ENCODE peak calls at places on chromosomes 12 and 14, in seven cellular contexts. S is Panc1, A is epithelial cell of prostate, R is psoas muscle, W is GM12878, E is uterus, X is colonic mucosa. U is an unnamed sample.

GRCh38 chr14:59301354-59301753 is 112.9 kb downstream of the DAAM1 start:
- DNase-seq in E (no peak), R (no peak), X (no peak), S (no peak), W (peak), A (no peak), U (no peak)

GRCh38 chr14:75280448-75280830 is 1.8 kb downstream of the FOS start:
- DNase-seq in A (no peak), S (no peak), X (no peak), E (no peak), R (no peak), W (no peak), U (no peak)

GRCh38 chr12:88052686-88053085 is 23.5 kb upstream of the C12orf50 start:
- DNase-seq in A (no peak), S (no peak), X (peak), R (no peak), W (no peak), E (no peak), U (no peak)

GRCh38 chr12:54879132-54879531 is 24.8 kb downstream of the MUCL1 start:
- DNase-seq in E (no peak), W (no peak), R (no peak), S (no peak), X (no peak), A (no peak), U (no peak)

GRCh38 chr12:79358716-79359341 is 331.9 kb downstream of the PAWR start:
- DNase-seq in X (no peak), R (no peak), S (no peak), E (no peak), A (no peak), W (no peak), U (no peak)

GRCh38 chr12:42590324-42590934 is 883 bp upstream of the PRICKLE1 start:
- DNase-seq in W (no peak), A (no peak), E (peak), X (peak), R (peak), S (no peak), U (no peak)

GRCh38 chr12:44159870-44160269 is 324.0 kb downstream of the TMEM117 start:
- DNase-seq in R (no peak), A (no peak), X (no peak), S (no peak), W (no peak), E (no peak), U (no peak)

GRCh38 chr14:65432361-65432948 is 19.9 kb downstream of the FUT8 start:
- DNase-seq in S (no peak), R (no peak), W (no peak), E (no peak), A (no peak), X (no peak), U (no peak)

GRCh38 chr14:77615231-77616132 is 955 bp downstream of the SPTLC2 start:
- DNase-seq in E (no peak), R (no peak), S (no peak), W (no peak), A (no peak), X (peak), U (peak)

GRCh38 chr12:48818831-48819590 is 715 bp downstream of the CACNB3 start:
- DNase-seq in R (peak), W (no peak), S (no peak), E (peak), A (no peak), X (peak), U (no peak)

GRCh38 chr12:132488127-132489077 is 1.5 kb upstream of the FBRSL1 start:
- DNase-seq in S (no peak), X (peak), W (no peak), E (peak), A (no peak), R (peak), U (no peak)

GRCh38 chr12:124872068-124872719 is 8.5 kb upstream of the SCARB1 start:
- DNase-seq in W (no peak), A (no peak), S (no peak), E (no peak), X (no peak), R (no peak), U (no peak)

GRCh38 chr14:53881921-53882320 is 74.7 kb downstream of the BMP4 start:
- DNase-seq in W (no peak), R (no peak), X (no peak), E (no peak), S (no peak), A (no peak), U (no peak)

GRCh38 chr14:92675421-92675820 is 73.0 kb downstream of the LGMN start:
- DNase-seq in A (no peak), E (no peak), S (no peak), W (no peak), X (no peak), R (no peak), U (no peak)

GRCh38 chr14:96268426-96269358 is 12.7 kb downstream of the BDKRB1 start:
- DNase-seq in E (peak), R (peak), X (peak), A (peak), S (no peak), W (no peak), U (no peak)

GRCh38 chr12:58695263-58695662 is 225.0 kb downstream of the LRIG3 start:
- DNase-seq in S (no peak), E (no peak), X (no peak), R (no peak), W (no peak), A (no peak), U (no peak)

GRCh38 chr14:89654998-89655397 is 238.0 kb upstream of the FOXN3 start:
- DNase-seq in A (no peak), S (no peak), R (no peak), X (no peak), E (no peak), W (no peak), U (no peak)

GRCh38 chr12:93892431-93893210 is 215.4 kb downstream of the CRADD start:
- DNase-seq in W (no peak), R (no peak), A (no peak), E (no peak), X (no peak), S (no peak), U (no peak)

GRCh38 chr14:24339284-24340151 is at the start of gene RIPK3:
- DNase-seq in E (no peak), X (peak), R (no peak), W (peak), A (no peak), S (no peak), U (no peak)

GRCh38 chr14:32692441-32692840 is 246.2 kb upstream of the NPAS3 start:
- DNase-seq in A (no peak), W (no peak), E (no peak), S (no peak), X (no peak), R (no peak), U (no peak)

GRCh38 chr12:54054442-54055332 is 1.1 kb downstream of the HOXC4 start:
- DNase-seq in X (no peak), S (no peak), E (no peak), R (no peak), W (no peak), A (no peak), U (no peak)

GRCh38 chr12:65432606-65433005 is 154.1 kb downstream of the MSRB3 start:
- DNase-seq in W (no peak), X (no peak), R (no peak), S (no peak), A (no peak), E (no peak), U (no peak)

GRCh38 chr12:109202770-109203169 is 86.4 kb downstream of the ACACB start:
- DNase-seq in X (no peak), S (no peak), E (no peak), W (no peak), R (no peak), A (no peak), U (no peak)

GRCh38 chr14:96938946-96939345 is 141.8 kb downstream of the VRK1 start:
- DNase-seq in S (no peak), R (no peak), X (no peak), W (no peak), A (no peak), E (no peak), U (no peak)

GRCh38 chr12:52151859-52152783 is 39.7 kb downstream of the KRT80 start:
- DNase-seq in R (peak), S (no peak), E (peak), W (no peak), X (peak), A (peak), U (no peak)

GRCh38 chr12:105100207-105100985 is 7.1 kb upstream of the WASHC4 start:
- DNase-seq in X (no peak), A (no peak), E (no peak), W (no peak), S (no peak), R (no peak), U (no peak)

GRCh38 chr12:53927220-53928029 is 11.2 kb upstream of the HOXC13 start:
- DNase-seq in R (no peak), W (no peak), X (no peak), A (no peak), E (no peak), S (no peak), U (no peak)

GRCh38 chr14:85731198-85731597 is 201.3 kb downstream of the FLRT2 start:
- DNase-seq in S (no peak), E (peak), A (no peak), W (no peak), X (no peak), R (peak), U (no peak)

GRCh38 chr12:46855760-46856159 is 30.0 kb upstream of the SLC38A4 start:
- DNase-seq in S (no peak), R (no peak), X (no peak), E (no peak), A (no peak), W (no peak), U (no peak)

GRCh38 chr12:64753427-64753826 is 5.8 kb downstream of the GNS start:
- DNase-seq in A (no peak), E (no peak), W (no peak), S (no peak), X (no peak), R (no peak), U (no peak)

GRCh38 chr12:43921666-43922337 is 85.9 kb downstream of the TMEM117 start:
- DNase-seq in X (no peak), R (no peak), W (no peak), S (no peak), E (no peak), A (no peak), U (no peak)

GRCh38 chr14:104979758-104980591 is 1.8 kb upstream of the AHNAK2 start:
- DNase-seq in E (peak), A (no peak), S (no peak), R (peak), W (no peak), X (peak), U (peak)

GRCh38 chr12:7555752-7556151 is 52.2 kb upstream of the CD163 start:
- DNase-seq in A (no peak), R (no peak), W (no peak), E (no peak), S (no peak), X (no peak), U (no peak)

GRCh38 chr14:20684662-20685456 is 499 bp downstream of the RNASE4 start:
- DNase-seq in W (no peak), X (peak), R (peak), E (peak), S (no peak), A (no peak), U (no peak)

GRCh38 chr14:22918519-22918808 is 485 bp downstream of the RBM23 start:
- DNase-seq in X (no peak), W (peak), S (no peak), R (peak), E (no peak), A (no peak), U (no peak)

GRCh38 chr14:49692191-49692757 is 646 bp upstream of the KLHDC1 start:
- DNase-seq in S (no peak), X (no peak), E (no peak), R (no peak), A (no peak), W (no peak), U (no peak)

GRCh38 chr14:62655161-62655560 is 390.1 kb downstream of the KCNH5 start:
- DNase-seq in R (no peak), X (no peak), E (no peak), A (no peak), W (no peak), S (no peak), U (no peak)

GRCh38 chr14:56004807-56005579 is 113.2 kb upstream of the PELI2 start:
- DNase-seq in A (no peak), R (no peak), S (no peak), E (peak), W (peak), X (peak), U (no peak)

GRCh38 chr14:51638071-51638944 is 13.4 kb upstream of the FRMD6 start:
- DNase-seq in W (no peak), X (no peak), E (no peak), S (no peak), A (no peak), R (no peak), U (no peak)

GRCh38 chr12:3770891-3771290 is 18.0 kb upstream of the CRACR2A start:
- DNase-seq in E (no peak), S (no peak), W (no peak), X (no peak), A (peak), R (no peak), U (no peak)

GRCh38 chr12:3775385-3776035 is 22.6 kb upstream of the CRACR2A start:
- DNase-seq in S (no peak), E (no peak), R (no peak), W (no peak), X (no peak), A (no peak), U (no peak)

GRCh38 chr12:3772380-3772779 is 19.5 kb upstream of the CRACR2A start:
- DNase-seq in W (no peak), E (no peak), A (no peak), R (no peak), S (no peak), X (no peak), U (no peak)

GRCh38 chr12:3768911-3769447 is 16.1 kb upstream of the CRACR2A start:
- DNase-seq in W (no peak), A (no peak), E (no peak), R (no peak), X (no peak), S (no peak), U (no peak)

GRCh38 chr12:3771853-3772252 is 18.9 kb upstream of the CRACR2A start:
- DNase-seq in R (no peak), E (no peak), X (no peak), S (no peak), W (no peak), A (no peak), U (no peak)
- H3K27ac ChIP-seq in R (no peak), E (no peak), X (no peak), S (no peak), W (no peak), A (peak), U (no peak)

GRCh38 chr14:73743431-73743931 is 29.3 kb upstream of the PNMA1 start:
- DNase-seq in R (peak), A (no peak), E (no peak), S (no peak), W (no peak), X (peak), U (no peak)
- H3K27ac ChIP-seq in R (peak), A (peak), E (peak), S (peak), W (peak), X (peak), U (peak)

DNA sequence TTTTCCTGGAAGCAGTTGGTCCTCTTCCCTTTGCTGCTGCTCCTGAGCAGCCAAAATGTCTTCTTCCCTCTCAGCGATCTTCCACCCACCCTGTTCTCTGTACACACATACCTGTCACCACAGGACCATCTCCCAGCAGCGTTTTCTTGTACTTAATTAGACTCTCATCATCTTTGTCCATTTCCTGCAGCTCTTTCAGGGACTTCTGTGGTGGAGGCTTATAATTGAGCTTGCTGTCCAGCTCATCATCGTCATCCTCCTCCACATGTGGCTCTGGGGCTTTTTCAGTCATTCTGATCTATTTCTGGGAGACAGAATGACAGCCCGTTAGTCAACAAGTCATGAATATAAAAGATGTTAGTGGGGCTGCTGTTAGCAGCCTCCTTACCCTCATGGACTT is 11.0 kb downstream of the ARHGDIB start:
- DNase-seq in W (no peak), A (no peak), X (no peak), R (no peak), S (no peak), E (no peak), U (no peak)
- H3K27ac ChIP-seq in W (peak), A (no peak), X (peak), R (no peak), S (no peak), E (peak), U (no peak)

GRCh38 chr12:24913130-24913529 is 35.8 kb downstream of the BCAT1 start:
- DNase-seq in A (no peak), W (no peak), E (no peak), R (no peak), X (no peak), S (no peak), U (no peak)

GRCh38 chr12:24913953-24914352 is 34.9 kb downstream of the BCAT1 start:
- DNase-seq in W (no peak), E (no peak), X (no peak), S (no peak), A (no peak), R (no peak), U (no peak)

GRCh38 chr12:24907464-24907863 is 41.4 kb downstream of the BCAT1 start:
- DNase-seq in R (no peak), E (no peak), X (no peak), S (no peak), W (no peak), A (no peak), U (no peak)

GRCh38 chr12:24909667-24910066 is 39.2 kb downstream of the BCAT1 start:
- DNase-seq in A (peak), E (no peak), R (peak), X (peak), W (no peak), S (peak), U (no peak)

GRCh38 chr12:24911284-24911791 is 37.6 kb downstream of the BCAT1 start:
- DNase-seq in E (no peak), R (no peak), X (no peak), S (no peak), W (no peak), A (no peak), U (no peak)
- H3K27ac ChIP-seq in E (no peak), R (no peak), X (no peak), S (no peak), W (no peak), A (no peak), U (no peak)

GRCh38 chr12:10226086-10226485 is 13.4 kb downstream of the GABARAPL1 start:
- DNase-seq in W (no peak), A (no peak), E (no peak), S (no peak), X (no peak), R (no peak), U (no peak)

GRCh38 chr12:10221846-10222245 is 9.2 kb downstream of the GABARAPL1 start:
- DNase-seq in W (no peak), R (no peak), S (no peak), E (no peak), X (no peak), A (no peak), U (no peak)

GRCh38 chr12:10223208-10223607 is 10.5 kb downstream of the GABARAPL1 start:
- DNase-seq in R (no peak), X (no peak), W (no peak), A (no peak), E (no peak), S (no peak), U (no peak)

GRCh38 chr12:10227648-10228047 is 15.0 kb downstream of the GABARAPL1 start:
- DNase-seq in R (no peak), S (no peak), W (no peak), A (no peak), X (no peak), E (no peak), U (no peak)

DNA sequence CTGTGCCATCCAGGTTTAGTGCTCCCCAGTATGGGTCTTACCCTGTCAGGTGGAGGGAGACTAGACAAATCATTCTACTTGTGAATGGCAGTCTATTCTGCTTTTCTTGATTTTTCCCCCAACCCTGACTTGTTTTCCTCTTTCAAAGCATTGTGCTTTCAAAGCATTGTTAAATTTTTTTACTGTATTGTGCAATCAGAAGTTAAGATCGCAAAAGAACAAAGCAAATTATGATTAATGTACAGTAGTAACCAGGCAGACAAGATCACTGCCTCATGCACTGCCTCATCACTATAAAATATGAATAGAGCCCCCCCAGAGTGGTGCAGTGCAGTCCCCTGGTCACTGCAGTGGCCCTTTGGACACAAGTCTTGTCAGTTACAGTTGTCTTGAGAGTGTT is 14.1 kb downstream of the GABARAPL1 start:
- DNase-seq in E (no peak), W (no peak), X (no peak), R (no peak), S (no peak), A (no peak), U (no peak)
- H3K27ac ChIP-seq in E (no peak), W (no peak), X (no peak), R (no peak), S (no peak), A (no peak), U (no peak)

DNA sequence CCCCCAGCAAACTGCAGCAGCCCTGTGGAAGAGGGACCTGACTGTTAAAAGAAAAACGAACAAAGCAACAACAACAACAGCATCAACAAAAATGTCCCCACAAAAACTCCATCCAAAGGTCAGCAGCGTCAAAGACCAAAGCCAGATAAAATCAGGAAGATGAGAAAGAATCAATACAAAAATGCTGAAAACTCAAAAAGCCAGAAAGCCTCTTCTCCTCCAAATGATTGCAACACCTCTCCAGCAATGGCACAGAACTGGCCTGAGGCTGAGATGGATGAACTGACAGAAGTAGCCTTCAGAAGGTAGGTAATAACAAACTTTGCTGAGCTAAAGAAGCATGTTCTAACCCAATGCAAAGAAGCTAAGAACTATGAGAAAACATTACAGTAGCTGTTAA is 45.4 kb upstream of the PPP4R3A start:
- DNase-seq in X (no peak), W (no peak), E (no peak), R (no peak), A (no peak), S (no peak), U (no peak)
- H3K27ac ChIP-seq in X (no peak), W (no peak), E (no peak), R (no peak), A (no peak), S (no peak), U (no peak)